ENCODE peak calls at places on chromosomes 5 and 9, in five cellular contexts. J is upper lobe of right lung; W is CD4-positive, alpha-beta memory T cell; D is astrocyte; M is CD8-positive, alpha-beta memory T cell. P is an unnamed sample.

GRCh38 chr5:174204914-174205313 is 159.4 kb downstream of the NSG2 start:
- DNase-seq in J (no peak), W (no peak), D (peak; percentile 58), M (no peak), P (no peak)

GRCh38 chr5:148179234-148179824 is 11.0 kb downstream of the SPINK14 start:
- DNase-seq in J (no peak), W (peak; percentile 40), D (peak; percentile 48), M (peak; percentile 3), P (no peak)

GRCh38 chr9:90805006-90805993 is 3.7 kb downstream of the SYK start:
- DNase-seq in J (no peak), W (no peak), D (no peak), M (no peak), P (no peak)

GRCh38 chr5:109739741-109740140 is 50.0 kb downstream of the MAN2A1 start:
- DNase-seq in J (no peak), W (no peak), D (peak; percentile 62), M (no peak), P (no peak)

GRCh38 chr5:10220253-10220652 is 29.4 kb downstream of the ATPSCKMT start:
- DNase-seq in J (no peak), W (no peak), D (no peak), M (no peak), P (no peak)

GRCh38 chr9:121557581-121558422 is 58.2 kb upstream of the GGTA1 start:
- DNase-seq in J (peak; percentile 76), W (no peak), D (peak; percentile 96), M (no peak), P (peak; percentile 85)

GRCh38 chr5:104241051-104241450 is 678.5 kb upstream of the NUDT12 start:
- DNase-seq in J (no peak), W (no peak), D (no peak), M (no peak), P (peak; percentile 73)

GRCh38 chr5:65769539-65769938 is 47.5 kb downstream of the NLN start:
- DNase-seq in J (no peak), W (no peak), D (peak; percentile 96), M (no peak), P (no peak)

GRCh38 chr9:30758726-30759446 is 1625.6 kb upstream of the ACO1 start:
- DNase-seq in J (no peak), W (no peak), D (no peak), M (no peak), P (peak; percentile 60)

GRCh38 chr9:97293207-97293721 is 14.2 kb upstream of the CCDC180 start:
- DNase-seq in J (no peak), W (no peak), D (peak; percentile 17), M (no peak), P (no peak)

GRCh38 chr5:135319458-135319857 is 79.6 kb downstream of the MACROH2A1 start:
- DNase-seq in J (no peak), W (no peak), D (no peak), M (no peak), P (no peak)

GRCh38 chr9:130172161-130172857 is at the start of gene NCS1:
- DNase-seq in J (peak; percentile 85), W (peak; percentile 15), D (peak; percentile 37), M (peak; percentile 9), P (peak; percentile 93)

GRCh38 chr9:89496645-89497044 is 1.3 kb downstream of the SEMA4D start:
- DNase-seq in J (no peak), W (no peak), D (no peak), M (no peak), P (no peak)

GRCh38 chr5:95029569-95030366 is 255.1 kb downstream of the MCTP1 start:
- DNase-seq in J (no peak), W (no peak), D (no peak), M (no peak), P (no peak)

GRCh38 chr5:17065468-17065867 is 129.4 kb upstream of the MYO10 start:
- DNase-seq in J (no peak), W (no peak), D (no peak), M (no peak), P (no peak)

GRCh38 chr5:139788294-139788875 is 7.2 kb upstream of the PSD2 start:
- DNase-seq in J (no peak), W (no peak), D (no peak), M (no peak), P (no peak)

GRCh38 chr5:107696071-107696470 is 25.3 kb upstream of the EFNA5 start:
- DNase-seq in J (no peak), W (no peak), D (no peak), M (no peak), P (no peak)

GRCh38 chr5:148807845-148808244 is 18.6 kb upstream of the ADRB2 start:
- DNase-seq in J (no peak), W (no peak), D (peak; percentile 10), M (no peak), P (no peak)

GRCh38 chr9:126612813-126613641 is 701 bp upstream of the LMX1B start:
- DNase-seq in J (peak; percentile 64), W (no peak), D (no peak), M (no peak), P (peak; percentile 63)

GRCh38 chr9:17075758-17076485 is 58.9 kb upstream of the CNTLN start:
- DNase-seq in J (no peak), W (no peak), D (no peak), M (no peak), P (no peak)

GRCh38 chr5:135034186-135034962 is at the start of gene PITX1:
- DNase-seq in J (no peak), W (no peak), D (no peak), M (no peak), P (no peak)

GRCh38 chr5:131382407-131383395 is 118.8 kb downstream of the CDC42SE2 start:
- DNase-seq in J (no peak), W (peak; percentile 89), D (no peak), M (peak; percentile 79), P (no peak)

GRCh38 chr5:2576823-2577222 is 174.7 kb downstream of the IRX2 start:
- DNase-seq in J (no peak), W (no peak), D (no peak), M (no peak), P (no peak)

DNA sequence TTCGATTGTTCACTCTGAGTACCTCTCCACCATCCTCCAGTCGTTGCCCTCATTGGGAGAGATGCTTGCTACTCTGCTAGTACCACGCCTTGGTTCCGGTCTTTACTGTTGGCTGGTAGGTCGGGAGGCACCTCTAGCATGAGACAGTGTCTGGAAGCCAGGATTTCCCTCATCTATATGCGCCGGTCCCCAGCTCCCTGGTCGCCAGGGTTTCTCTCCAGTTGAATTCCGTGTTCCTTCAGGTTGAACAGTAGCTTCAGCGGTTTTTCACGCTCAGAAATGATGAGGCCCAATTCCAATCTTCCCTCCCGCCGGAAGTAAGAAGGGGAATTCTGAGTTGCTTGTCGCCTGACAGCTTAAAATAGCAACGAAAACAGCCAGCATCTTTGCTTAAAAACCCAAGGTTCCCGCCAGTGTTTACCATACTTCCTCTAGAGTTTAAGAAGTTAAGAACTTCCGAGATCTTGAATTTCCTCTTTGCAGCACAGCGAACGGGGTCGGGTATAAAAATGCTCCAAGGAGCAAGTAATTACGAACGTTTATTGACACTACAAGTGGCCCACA is 1.3 kb upstream of the ST8SIA4 start:
- DNase-seq in J (peak; percentile 50), W (peak; percentile 59), D (no peak), M (peak; percentile 60), P (peak; percentile 63)
- H3K4me3 ChIP-seq in J (peak overlapping the region; percentile 55), W (peak overlapping the region; percentile 89), D (peak overlapping the region; percentile 85), M (peak overlapping the region; percentile 94), P (no peak overlapping the region)

GRCh38 chr9:95552814-95553546 is 36.2 kb upstream of the PTCH1 start:
- DNase-seq in J (no peak), W (peak; percentile 12), D (no peak), M (no peak), P (no peak)
- H3K4me3 ChIP-seq in J (peak overlapping the region; percentile 2), W (no peak overlapping the region), D (peak overlapping the region; percentile 23), M (no peak overlapping the region), P (no peak overlapping the region)

DNA sequence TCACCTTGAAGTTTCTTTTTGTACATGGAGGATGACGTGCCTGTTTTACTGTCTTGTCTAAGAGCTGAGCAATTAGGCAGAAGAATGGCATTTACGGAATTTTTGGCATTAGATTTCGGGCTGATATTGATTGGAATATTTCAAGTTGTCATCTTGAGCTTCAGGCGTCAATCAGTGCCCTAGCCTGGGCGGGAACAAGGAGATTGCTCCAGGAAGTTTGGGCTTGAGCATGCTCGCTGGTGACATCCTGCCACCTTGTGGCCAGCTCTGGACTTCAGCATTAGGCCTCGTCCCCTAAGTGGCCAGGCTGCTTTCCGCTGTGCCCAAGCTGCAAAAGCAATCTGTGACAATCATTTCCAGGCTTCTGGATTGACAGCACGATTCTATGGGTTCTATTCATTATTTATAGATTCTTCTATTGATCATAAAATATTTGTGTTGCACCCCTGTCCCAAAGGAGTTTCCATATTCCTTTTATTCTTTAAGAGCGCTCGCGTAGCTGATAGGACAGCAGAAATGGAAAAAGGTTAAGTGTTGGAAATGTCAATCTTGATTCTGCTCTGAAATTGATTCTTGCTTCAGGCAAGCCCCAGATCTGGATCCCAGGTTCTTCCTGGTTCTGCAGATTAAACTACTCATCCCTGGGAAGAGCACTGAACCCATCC is 79.3 kb downstream of the SLC28A3 start:
- DNase-seq in J (peak; percentile 89), W (peak; percentile 35), D (peak; percentile 36), M (peak; percentile 26), P (peak; percentile 86)
- H3K4me3 ChIP-seq in J (no peak overlapping the region), W (no peak overlapping the region), D (peak overlapping the region; percentile 40), M (no peak overlapping the region), P (peak overlapping the region; percentile 42)

DNA sequence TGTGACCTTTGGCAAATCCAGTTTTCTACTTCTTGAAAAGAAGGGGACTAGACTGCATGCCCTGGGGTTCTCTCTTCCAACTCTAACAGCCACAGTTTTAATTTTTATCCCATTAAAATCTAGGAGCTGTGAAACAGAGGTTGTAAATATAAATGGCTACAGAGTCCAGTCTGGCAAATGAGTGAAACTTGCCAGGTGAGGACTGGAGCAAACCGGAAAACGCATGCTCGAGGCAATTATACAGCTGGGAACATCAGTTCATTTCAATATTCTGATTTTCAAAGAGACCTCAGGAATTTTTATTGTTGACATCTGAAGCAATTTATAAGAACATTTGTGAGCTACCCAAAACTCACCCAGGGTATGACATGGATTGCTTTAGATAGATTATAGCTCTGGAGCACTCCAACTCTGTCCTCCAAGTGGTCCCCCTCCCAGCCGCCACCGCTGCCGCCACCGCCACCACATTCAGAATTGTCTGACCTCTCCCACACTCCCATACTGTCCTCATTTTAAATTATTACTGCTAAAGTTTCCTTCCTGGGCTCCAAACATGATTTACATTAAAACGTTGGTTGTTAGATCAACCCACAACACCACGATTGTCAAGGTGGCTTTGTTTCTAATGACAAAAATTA is 84.6 kb upstream of the GRAMD2B start:
- DNase-seq in J (no peak), W (no peak), D (no peak), M (no peak), P (no peak)
- H3K4me3 ChIP-seq in J (no peak overlapping the region), W (no peak overlapping the region), D (no peak overlapping the region), M (no peak overlapping the region), P (no peak overlapping the region)

GRCh38 chr5:56479701-56480304 is 246.7 kb upstream of the ANKRD55 start:
- DNase-seq in J (no peak), W (peak; percentile 69), D (peak; percentile 43), M (peak; percentile 13), P (no peak)
- H3K4me3 ChIP-seq in J (peak overlapping the region; percentile 64), W (peak overlapping the region; percentile 52), D (no peak overlapping the region), M (peak overlapping the region; percentile 52), P (no peak overlapping the region)

GRCh38 chr5:160469156-160470144 is 47.8 kb downstream of the PTTG1 start:
- DNase-seq in J (no peak), W (no peak), D (no peak), M (no peak), P (no peak)
- H3K4me3 ChIP-seq in J (peak overlapping the region; percentile 23), W (peak overlapping the region; percentile 56), D (no peak overlapping the region), M (peak overlapping the region; percentile 37), P (no peak overlapping the region)

GRCh38 chr9:124032247-124032646 is 20.7 kb downstream of the LHX2 start:
- DNase-seq in J (no peak), W (no peak), D (no peak), M (no peak), P (peak; percentile 53)
- H3K4me3 ChIP-seq in J (no peak overlapping the region), W (no peak overlapping the region), D (no peak overlapping the region), M (no peak overlapping the region), P (no peak overlapping the region)